ENCODE peak calls at places on chromosomes 1 and 21, in six cellular contexts. C, V, I, A, K and G are unnamed samples.

GRCh38 chr21:43278766-43279577 is 110.2 kb downstream of the CRYAA start:
- DNase-seq in C (no peak), V (no peak), K (no peak), I (no peak), A (no peak), G (no peak)

GRCh38 chr1:78157162-78157561 is 111.4 kb downstream of the GIPC2 start:
- DNase-seq in C (no peak), I (no peak), A (no peak), V (no peak), K (no peak), G (no peak)

GRCh38 chr1:156379420-156380165 is 10.6 kb downstream of the RHBG start:
- DNase-seq in K (peak; percentile 45), C (no peak), I (no peak), A (no peak), V (no peak), G (no peak)

GRCh38 chr21:42234026-42234425 is 15.1 kb downstream of the ABCG1 start:
- DNase-seq in K (no peak), A (no peak), V (no peak), C (no peak), I (no peak), G (no peak)

GRCh38 chr1:208184993-208185703 is 59.0 kb downstream of the PLXNA2 start:
- DNase-seq in V (no peak), A (no peak), C (no peak), I (no peak), K (no peak), G (no peak)

GRCh38 chr1:223259462-223259861 is 104.5 kb downstream of the SUSD4 start:
- DNase-seq in A (no peak), V (no peak), C (no peak), K (no peak), I (no peak), G (no peak)

GRCh38 chr1:11518016-11518670 is 39.2 kb downstream of the DISP3 start:
- DNase-seq in A (no peak), K (no peak), V (no peak), I (no peak), C (no peak), G (no peak)

GRCh38 chr21:44466996-44467858 is 11.9 kb downstream of the LRRC3 start:
- DNase-seq in A (no peak), V (no peak), K (no peak), I (no peak), C (no peak), G (no peak)